ENCODE peak calls at places on chromosome 14, in six cellular contexts. One of them, this sample, is unnamed.

GRCh38 chr14:54102530-54102929 is 145.9 kb upstream of the BMP4 start:
- DNase-seq in NCI-H146: no peak
- DNase-seq in choroid plexus epithelial cell: no peak
- DNase-seq in endothelial cell: no peak
- DNase-seq in esophagus squamous epithelium: no peak
- DNase-seq in EL: no peak
- DNase-seq in this sample: no peak

GRCh38 chr14:101001311-101002069 is 98.0 kb upstream of the RTL1 start:
- DNase-seq in esophagus squamous epithelium: no peak
- DNase-seq in choroid plexus epithelial cell: peak; percentile 87
- DNase-seq in endothelial cell: no peak
- DNase-seq in EL: peak; percentile 68
- DNase-seq in NCI-H146: no peak
- DNase-seq in this sample: no peak

GRCh38 chr14:97978336-97978735 is 1181.2 kb downstream of the VRK1 start:
- DNase-seq in esophagus squamous epithelium: no peak
- DNase-seq in EL: no peak
- DNase-seq in choroid plexus epithelial cell: peak; percentile 0
- DNase-seq in endothelial cell: peak; percentile 64
- DNase-seq in NCI-H146: no peak
- DNase-seq in this sample: peak; percentile 62

GRCh38 chr14:81452766-81453165 is 52.6 kb upstream of the STON2 start:
- DNase-seq in endothelial cell: no peak
- DNase-seq in esophagus squamous epithelium: no peak
- DNase-seq in EL: no peak
- DNase-seq in choroid plexus epithelial cell: no peak
- DNase-seq in NCI-H146: no peak
- DNase-seq in this sample: no peak

GRCh38 chr14:42110167-42110566 is 503.5 kb downstream of the LRFN5 start:
- DNase-seq in esophagus squamous epithelium: no peak
- DNase-seq in NCI-H146: peak; percentile 4
- DNase-seq in endothelial cell: peak; percentile 15
- DNase-seq in EL: peak; percentile 5
- DNase-seq in choroid plexus epithelial cell: peak; percentile 62
- DNase-seq in this sample: no peak

GRCh38 chr14:95758331-95758730 is 44.4 kb upstream of the TCL1A start:
- DNase-seq in choroid plexus epithelial cell: no peak
- DNase-seq in endothelial cell: no peak
- DNase-seq in esophagus squamous epithelium: no peak
- DNase-seq in EL: no peak
- DNase-seq in NCI-H146: no peak
- DNase-seq in this sample: no peak

GRCh38 chr14:96863986-96864330 is 66.8 kb downstream of the VRK1 start:
- DNase-seq in choroid plexus epithelial cell: no peak
- DNase-seq in esophagus squamous epithelium: no peak
- DNase-seq in EL: no peak
- DNase-seq in endothelial cell: no peak
- DNase-seq in NCI-H146: no peak
- DNase-seq in this sample: no peak

GRCh38 chr14:104126753-104127152 is 11.6 kb upstream of the KIF26A start:
- DNase-seq in endothelial cell: no peak
- DNase-seq in esophagus squamous epithelium: no peak
- DNase-seq in NCI-H146: no peak
- DNase-seq in choroid plexus epithelial cell: no peak
- DNase-seq in EL: no peak
- DNase-seq in this sample: no peak

GRCh38 chr14:24857277-24857676 is 192.7 kb downstream of the STXBP6 start:
- DNase-seq in choroid plexus epithelial cell: no peak
- DNase-seq in NCI-H146: no peak
- DNase-seq in esophagus squamous epithelium: no peak
- DNase-seq in EL: no peak
- DNase-seq in endothelial cell: no peak
- DNase-seq in this sample: no peak

GRCh38 chr14:37081220-37081619 is 91.2 kb downstream of the SLC25A21 start:
- DNase-seq in choroid plexus epithelial cell: peak; percentile 80
- DNase-seq in endothelial cell: no peak
- DNase-seq in esophagus squamous epithelium: no peak
- DNase-seq in EL: no peak
- DNase-seq in NCI-H146: no peak
- DNase-seq in this sample: no peak

GRCh38 chr14:92886337-92886736 is 36.6 kb upstream of the CHGA start:
- DNase-seq in esophagus squamous epithelium: no peak
- DNase-seq in EL: no peak
- DNase-seq in NCI-H146: peak; percentile 74
- DNase-seq in endothelial cell: no peak
- DNase-seq in choroid plexus epithelial cell: no peak
- DNase-seq in this sample: no peak

GRCh38 chr14:61385002-61385685 is 63.8 kb downstream of the PRKCH start:
- DNase-seq in EL: peak; percentile 8
- DNase-seq in NCI-H146: no peak
- DNase-seq in choroid plexus epithelial cell: no peak
- DNase-seq in esophagus squamous epithelium: no peak
- DNase-seq in endothelial cell: no peak
- DNase-seq in this sample: no peak

GRCh38 chr14:96905825-96906224 is 108.6 kb downstream of the VRK1 start:
- DNase-seq in choroid plexus epithelial cell: peak; percentile 10
- DNase-seq in endothelial cell: no peak
- DNase-seq in esophagus squamous epithelium: no peak
- DNase-seq in NCI-H146: no peak
- DNase-seq in EL: no peak
- DNase-seq in this sample: no peak

GRCh38 chr14:89000007-89000942 is 175.8 kb downstream of the TTC8 start:
- DNase-seq in EL: peak; percentile 96
- DNase-seq in endothelial cell: no peak
- DNase-seq in esophagus squamous epithelium: no peak
- DNase-seq in choroid plexus epithelial cell: peak; percentile 98
- DNase-seq in NCI-H146: peak; percentile 17
- DNase-seq in this sample: no peak

GRCh38 chr14:32711103-32711680 is 227.5 kb upstream of the NPAS3 start:
- DNase-seq in esophagus squamous epithelium: no peak
- DNase-seq in endothelial cell: peak; percentile 42
- DNase-seq in EL: peak; percentile 48
- DNase-seq in choroid plexus epithelial cell: peak; percentile 75
- DNase-seq in NCI-H146: peak; percentile 53
- DNase-seq in this sample: no peak

GRCh38 chr14:24274101-24274543 is 2.7 kb upstream of the RABGGTA start:
- DNase-seq in EL: no peak
- DNase-seq in endothelial cell: no peak
- DNase-seq in choroid plexus epithelial cell: no peak
- DNase-seq in esophagus squamous epithelium: no peak
- DNase-seq in NCI-H146: no peak
- DNase-seq in this sample: no peak

GRCh38 chr14:51400142-51400541 is 160.1 kb downstream of the TMX1 start:
- DNase-seq in choroid plexus epithelial cell: no peak
- DNase-seq in endothelial cell: no peak
- DNase-seq in esophagus squamous epithelium: no peak
- DNase-seq in NCI-H146: no peak
- DNase-seq in EL: no peak
- DNase-seq in this sample: no peak

GRCh38 chr14:55712505-55712904 is 132.5 kb downstream of the KTN1 start:
- DNase-seq in endothelial cell: no peak
- DNase-seq in esophagus squamous epithelium: no peak
- DNase-seq in choroid plexus epithelial cell: no peak
- DNase-seq in NCI-H146: no peak
- DNase-seq in EL: no peak
- DNase-seq in this sample: no peak

GRCh38 chr14:57199911-57200310 is 68.8 kb downstream of the EXOC5 start:
- DNase-seq in choroid plexus epithelial cell: peak; percentile 82
- DNase-seq in endothelial cell: no peak
- DNase-seq in NCI-H146: no peak
- DNase-seq in EL: peak; percentile 30
- DNase-seq in esophagus squamous epithelium: no peak
- DNase-seq in this sample: no peak

GRCh38 chr14:38127356-38127755 is 80.3 kb upstream of the SSTR1 start:
- DNase-seq in NCI-H146: peak; percentile 10
- DNase-seq in choroid plexus epithelial cell: no peak
- DNase-seq in EL: no peak
- DNase-seq in esophagus squamous epithelium: no peak
- DNase-seq in endothelial cell: no peak
- DNase-seq in this sample: no peak

GRCh38 chr14:106843951-106844483 is 1317.6 kb downstream of the TMEM121 start:
- DNase-seq in choroid plexus epithelial cell: no peak
- DNase-seq in NCI-H146: no peak
- DNase-seq in esophagus squamous epithelium: no peak
- DNase-seq in EL: no peak
- DNase-seq in endothelial cell: no peak
- DNase-seq in this sample: no peak